ENCODE peak calls at places on chromosome 3, in eight cellular contexts. E is stimulated activated CD8-positive, alpha-beta memory T cell treated with anti-CD3 and anti-CD28 coated beads, Interleukin-4, amount 100 ng/mL, for 48 hours; L is EL; T is PC-9; F is SK-MEL-5; B is stimulated activated naive CD4-positive, alpha-beta T cell; I is stimulated activated CD4-positive, alpha-beta T cell treated with anti-CD3 and anti-CD28 coated beads, Interleukin-1b, Interleukin-23, amount 100 ng/mL, for 4 hours; D is coronary artery. V is an unnamed sample.

GRCh38 chr3:161430307-161430706 is 59.0 kb upstream of the SPTSSB start:
- DNase-seq in E (no peak), L (no peak), T (no peak), F (peak), B (no peak), I (no peak), D (no peak), V (no peak)

GRCh38 chr3:18655827-18656226 is 230.7 kb upstream of the SATB1 start:
- DNase-seq in E (no peak), L (no peak), T (no peak), F (no peak), B (no peak), I (no peak), D (no peak), V (no peak)

GRCh38 chr3:187958432-187959003 is 195.4 kb upstream of the LPP start:
- DNase-seq in E (peak), L (no peak), T (no peak), F (no peak), B (peak), I (peak), D (no peak), V (no peak)

GRCh38 chr3:61111764-61112163 is 139.5 kb downstream of the FHIT start:
- DNase-seq in E (peak), L (no peak), T (no peak), F (no peak), B (no peak), I (no peak), D (no peak), V (no peak)

GRCh38 chr3:19652336-19652735 is 281.7 kb downstream of the EFHB start:
- DNase-seq in E (no peak), L (no peak), T (no peak), F (no peak), B (no peak), I (no peak), D (no peak), V (no peak)

GRCh38 chr3:14203521-14204079 is 25.0 kb downstream of the LSM3 start:
- DNase-seq in E (peak), L (peak), T (peak), F (peak), B (peak), I (no peak), D (no peak), V (peak)

GRCh38 chr3:152259480-152259879 is 9.2 kb upstream of the MBNL1 start:
- DNase-seq in E (no peak), L (no peak), T (no peak), F (no peak), B (no peak), I (no peak), D (no peak), V (no peak)

GRCh38 chr3:45145681-45146614 is at the start of gene CDCP1:
- DNase-seq in E (no peak), L (peak), T (peak), F (no peak), B (no peak), I (no peak), D (no peak), V (no peak)

GRCh38 chr3:185176756-185177359 is 24.0 kb upstream of the C3orf70 start:
- DNase-seq in E (peak), L (peak), T (peak), F (peak), B (no peak), I (no peak), D (no peak), V (peak)

GRCh38 chr3:155362808-155363689 is 69.6 kb upstream of the STRIT1 start:
- DNase-seq in E (no peak), L (no peak), T (no peak), F (no peak), B (no peak), I (no peak), D (no peak), V (no peak)

GRCh38 chr3:51974277-51974962 is 444 bp upstream of the ABHD14A start:
- DNase-seq in E (peak), L (no peak), T (peak), F (no peak), B (no peak), I (no peak), D (peak), V (no peak)

GRCh38 chr3:195591220-195591619 is 7.5 kb upstream of the APOD start:
- DNase-seq in E (no peak), L (no peak), T (no peak), F (no peak), B (no peak), I (no peak), D (no peak), V (no peak)

GRCh38 chr3:124097362-124098120 is 105.6 kb upstream of the ROPN1 start:
- DNase-seq in E (no peak), L (peak), T (no peak), F (no peak), B (no peak), I (no peak), D (no peak), V (no peak)

GRCh38 chr3:75906555-75907112 is 121.3 kb upstream of the ZNF717 start:
- DNase-seq in E (no peak), L (peak), T (no peak), F (peak), B (no peak), I (no peak), D (no peak), V (no peak)

GRCh38 chr3:190543656-190544055 is 29.8 kb downstream of the IL1RAP start:
- DNase-seq in E (no peak), L (no peak), T (peak), F (no peak), B (no peak), I (no peak), D (no peak), V (no peak)

GRCh38 chr3:181711325-181712135 is at the start of gene SOX2:
- DNase-seq in E (no peak), L (no peak), T (peak), F (peak), B (peak), I (peak), D (no peak), V (peak)

GRCh38 chr3:35529337-35529736 is 110.0 kb upstream of the ARPP21 start:
- DNase-seq in E (no peak), L (no peak), T (no peak), F (no peak), B (no peak), I (no peak), D (no peak), V (no peak)

GRCh38 chr3:52986938-52987337 is 58.9 kb downstream of the SFMBT1 start:
- DNase-seq in E (no peak), L (peak), T (no peak), F (peak), B (no peak), I (no peak), D (no peak), V (peak)

GRCh38 chr3:138367912-138368311 is 19.5 kb downstream of the MRAS start:
- DNase-seq in E (no peak), L (no peak), T (no peak), F (no peak), B (no peak), I (no peak), D (peak), V (peak)